ENCODE peak calls at places on chromosomes 4 and X, in six cellular contexts. One of them, this sample, is unnamed.

GRCh38 chrX:13293700-13294099 is 26.2 kb downstream of the ATXN3L start:
- DNase-seq in activated CD4-positive, CD25-positive, alpha-beta regulatory T cell treated with anti-CD3 and anti-CD28 coated beads, Interleukin-2, amount 50 U/mL, for 72 hours: no peak
- DNase-seq in activated T-cell treated with anti-CD3 and anti-CD28 coated beads, Interleukin-2, amount 50 U/mL, for 72 hours: no peak
- DNase-seq in HT1080: no peak
- DNase-seq in Caki2: no peak
- DNase-seq in iris pigment epithelial cell: no peak
- DNase-seq in this sample: no peak

GRCh38 chrX:133950214-133950613 is 35.2 kb downstream of the GPC3 start:
- DNase-seq in activated CD4-positive, CD25-positive, alpha-beta regulatory T cell treated with anti-CD3 and anti-CD28 coated beads, Interleukin-2, amount 50 U/mL, for 72 hours: no peak
- DNase-seq in activated T-cell treated with anti-CD3 and anti-CD28 coated beads, Interleukin-2, amount 50 U/mL, for 72 hours: no peak
- DNase-seq in HT1080: no peak
- DNase-seq in Caki2: no peak
- DNase-seq in iris pigment epithelial cell: no peak
- DNase-seq in this sample: no peak

GRCh38 chrX:22128961-22129360 is 96.8 kb downstream of the PHEX start:
- DNase-seq in activated CD4-positive, CD25-positive, alpha-beta regulatory T cell treated with anti-CD3 and anti-CD28 coated beads, Interleukin-2, amount 50 U/mL, for 72 hours: no peak
- DNase-seq in activated T-cell treated with anti-CD3 and anti-CD28 coated beads, Interleukin-2, amount 50 U/mL, for 72 hours: no peak
- DNase-seq in HT1080: no peak
- DNase-seq in Caki2: no peak
- DNase-seq in iris pigment epithelial cell: no peak
- DNase-seq in this sample: no peak

GRCh38 chr4:147094228-147094627 is 148.6 kb upstream of the TTC29 start:
- DNase-seq in activated CD4-positive, CD25-positive, alpha-beta regulatory T cell treated with anti-CD3 and anti-CD28 coated beads, Interleukin-2, amount 50 U/mL, for 72 hours: no peak
- DNase-seq in activated T-cell treated with anti-CD3 and anti-CD28 coated beads, Interleukin-2, amount 50 U/mL, for 72 hours: no peak
- DNase-seq in HT1080: no peak
- DNase-seq in Caki2: peak; percentile 11
- DNase-seq in iris pigment epithelial cell: no peak
- DNase-seq in this sample: no peak

GRCh38 chrX:57132046-57132445 is 5.2 kb downstream of the SPIN2A start:
- DNase-seq in activated CD4-positive, CD25-positive, alpha-beta regulatory T cell treated with anti-CD3 and anti-CD28 coated beads, Interleukin-2, amount 50 U/mL, for 72 hours: no peak
- DNase-seq in activated T-cell treated with anti-CD3 and anti-CD28 coated beads, Interleukin-2, amount 50 U/mL, for 72 hours: no peak
- DNase-seq in HT1080: no peak
- DNase-seq in Caki2: no peak
- DNase-seq in iris pigment epithelial cell: no peak
- DNase-seq in this sample: no peak

GRCh38 chr4:77893451-77893850 is 30.8 kb downstream of the MRPL1 start:
- DNase-seq in activated CD4-positive, CD25-positive, alpha-beta regulatory T cell treated with anti-CD3 and anti-CD28 coated beads, Interleukin-2, amount 50 U/mL, for 72 hours: no peak
- DNase-seq in activated T-cell treated with anti-CD3 and anti-CD28 coated beads, Interleukin-2, amount 50 U/mL, for 72 hours: no peak
- DNase-seq in HT1080: no peak
- DNase-seq in Caki2: no peak
- DNase-seq in iris pigment epithelial cell: no peak
- DNase-seq in this sample: no peak

GRCh38 chrX:115189646-115190635 is 731 bp downstream of the RBMXL3 start:
- DNase-seq in activated CD4-positive, CD25-positive, alpha-beta regulatory T cell treated with anti-CD3 and anti-CD28 coated beads, Interleukin-2, amount 50 U/mL, for 72 hours: no peak
- DNase-seq in activated T-cell treated with anti-CD3 and anti-CD28 coated beads, Interleukin-2, amount 50 U/mL, for 72 hours: no peak
- DNase-seq in HT1080: no peak
- DNase-seq in Caki2: no peak
- DNase-seq in iris pigment epithelial cell: no peak
- DNase-seq in this sample: no peak

GRCh38 chrX:11113731-11114130 is 2.6 kb downstream of the HCCS start:
- DNase-seq in activated CD4-positive, CD25-positive, alpha-beta regulatory T cell treated with anti-CD3 and anti-CD28 coated beads, Interleukin-2, amount 50 U/mL, for 72 hours: no peak
- DNase-seq in activated T-cell treated with anti-CD3 and anti-CD28 coated beads, Interleukin-2, amount 50 U/mL, for 72 hours: no peak
- DNase-seq in HT1080: no peak
- DNase-seq in Caki2: no peak
- DNase-seq in iris pigment epithelial cell: peak; percentile 41
- DNase-seq in this sample: no peak

GRCh38 chr4:91212140-91212681 is 1085.0 kb downstream of the CCSER1 start:
- DNase-seq in activated CD4-positive, CD25-positive, alpha-beta regulatory T cell treated with anti-CD3 and anti-CD28 coated beads, Interleukin-2, amount 50 U/mL, for 72 hours: no peak
- DNase-seq in activated T-cell treated with anti-CD3 and anti-CD28 coated beads, Interleukin-2, amount 50 U/mL, for 72 hours: no peak
- DNase-seq in HT1080: no peak
- DNase-seq in Caki2: no peak
- DNase-seq in iris pigment epithelial cell: no peak
- DNase-seq in this sample: no peak

GRCh38 chr4:125303058-125303457 is 11.7 kb upstream of the FAT4 start:
- DNase-seq in activated CD4-positive, CD25-positive, alpha-beta regulatory T cell treated with anti-CD3 and anti-CD28 coated beads, Interleukin-2, amount 50 U/mL, for 72 hours: no peak
- DNase-seq in activated T-cell treated with anti-CD3 and anti-CD28 coated beads, Interleukin-2, amount 50 U/mL, for 72 hours: no peak
- DNase-seq in HT1080: no peak
- DNase-seq in Caki2: no peak
- DNase-seq in iris pigment epithelial cell: peak; percentile 62
- DNase-seq in this sample: no peak

GRCh38 chr4:45554423-45554822 is 569.4 kb downstream of the GABRG1 start:
- DNase-seq in activated CD4-positive, CD25-positive, alpha-beta regulatory T cell treated with anti-CD3 and anti-CD28 coated beads, Interleukin-2, amount 50 U/mL, for 72 hours: no peak
- DNase-seq in activated T-cell treated with anti-CD3 and anti-CD28 coated beads, Interleukin-2, amount 50 U/mL, for 72 hours: no peak
- DNase-seq in HT1080: peak; percentile 72
- DNase-seq in Caki2: no peak
- DNase-seq in iris pigment epithelial cell: peak; percentile 14
- DNase-seq in this sample: no peak

GRCh38 chr4:101103381-101104142 is 243.8 kb downstream of the PPP3CA start:
- DNase-seq in activated CD4-positive, CD25-positive, alpha-beta regulatory T cell treated with anti-CD3 and anti-CD28 coated beads, Interleukin-2, amount 50 U/mL, for 72 hours: no peak
- DNase-seq in activated T-cell treated with anti-CD3 and anti-CD28 coated beads, Interleukin-2, amount 50 U/mL, for 72 hours: no peak
- DNase-seq in HT1080: no peak
- DNase-seq in Caki2: no peak
- DNase-seq in iris pigment epithelial cell: no peak
- DNase-seq in this sample: no peak

GRCh38 chr4:147968641-147969040 is 236.8 kb downstream of the ARHGAP10 start:
- DNase-seq in activated CD4-positive, CD25-positive, alpha-beta regulatory T cell treated with anti-CD3 and anti-CD28 coated beads, Interleukin-2, amount 50 U/mL, for 72 hours: no peak
- DNase-seq in activated T-cell treated with anti-CD3 and anti-CD28 coated beads, Interleukin-2, amount 50 U/mL, for 72 hours: no peak
- DNase-seq in HT1080: no peak
- DNase-seq in Caki2: no peak
- DNase-seq in iris pigment epithelial cell: peak; percentile 38
- DNase-seq in this sample: no peak

GRCh38 chrX:132023117-132023895 is at the start of gene STK26:
- DNase-seq in activated CD4-positive, CD25-positive, alpha-beta regulatory T cell treated with anti-CD3 and anti-CD28 coated beads, Interleukin-2, amount 50 U/mL, for 72 hours: peak; percentile 74
- DNase-seq in activated T-cell treated with anti-CD3 and anti-CD28 coated beads, Interleukin-2, amount 50 U/mL, for 72 hours: peak; percentile 84
- DNase-seq in HT1080: peak; percentile 78
- DNase-seq in Caki2: peak; percentile 79
- DNase-seq in iris pigment epithelial cell: peak; percentile 60
- DNase-seq in this sample: peak; percentile 41

GRCh38 chr4:138576684-138577083 is 334.5 kb upstream of the SLC7A11 start:
- DNase-seq in activated CD4-positive, CD25-positive, alpha-beta regulatory T cell treated with anti-CD3 and anti-CD28 coated beads, Interleukin-2, amount 50 U/mL, for 72 hours: no peak
- DNase-seq in activated T-cell treated with anti-CD3 and anti-CD28 coated beads, Interleukin-2, amount 50 U/mL, for 72 hours: no peak
- DNase-seq in HT1080: peak; percentile 33
- DNase-seq in Caki2: peak; percentile 14
- DNase-seq in iris pigment epithelial cell: peak; percentile 75
- DNase-seq in this sample: no peak

GRCh38 chrX:129790808-129791207 is 11.1 kb downstream of the SASH3 start:
- DNase-seq in activated CD4-positive, CD25-positive, alpha-beta regulatory T cell treated with anti-CD3 and anti-CD28 coated beads, Interleukin-2, amount 50 U/mL, for 72 hours: no peak
- DNase-seq in activated T-cell treated with anti-CD3 and anti-CD28 coated beads, Interleukin-2, amount 50 U/mL, for 72 hours: no peak
- DNase-seq in HT1080: no peak
- DNase-seq in Caki2: no peak
- DNase-seq in iris pigment epithelial cell: no peak
- DNase-seq in this sample: no peak

GRCh38 chrX:72107841-72108590 is 23.7 kb downstream of the RTL5 start:
- DNase-seq in activated CD4-positive, CD25-positive, alpha-beta regulatory T cell treated with anti-CD3 and anti-CD28 coated beads, Interleukin-2, amount 50 U/mL, for 72 hours: no peak
- DNase-seq in activated T-cell treated with anti-CD3 and anti-CD28 coated beads, Interleukin-2, amount 50 U/mL, for 72 hours: no peak
- DNase-seq in HT1080: no peak
- DNase-seq in Caki2: no peak
- DNase-seq in iris pigment epithelial cell: no peak
- DNase-seq in this sample: no peak

This sample was measured in GM12892.